ENCODE peak calls at places on chromosomes 4 and X, in seven cellular contexts. One of them, this sample, is unnamed. For H3K4me1, the result is how much of the 10 kb centered on the place peaks cover.

GRCh38 chr4:150009533-150009932 is 68.7 kb upstream of the DCLK2 start:
- DNase-seq in colonic mucosa: no peak
- DNase-seq in tibial artery: no peak
- DNase-seq in hepatocyte: no peak
- DNase-seq in H9: no peak
- DNase-seq in lung: no peak
- DNase-seq in HAP-1: no peak
- DNase-seq in this sample: no peak

GRCh38 chr4:52199574-52200338 is 148.7 kb downstream of the SPATA18 start:
- DNase-seq in colonic mucosa: no peak
- DNase-seq in lung: no peak
- DNase-seq in H9: no peak
- DNase-seq in tibial artery: no peak
- DNase-seq in hepatocyte: no peak
- DNase-seq in HAP-1: no peak
- DNase-seq in this sample: no peak

GRCh38 chr4:96407651-96408342 is 567.9 kb downstream of the PDHA2 start:
- DNase-seq in hepatocyte: no peak
- DNase-seq in tibial artery: no peak
- DNase-seq in colonic mucosa: no peak
- DNase-seq in H9: no peak
- DNase-seq in lung: no peak
- DNase-seq in HAP-1: no peak
- DNase-seq in this sample: no peak

GRCh38 chrX:145751943-145752342 is 65.7 kb upstream of the SLITRK2 start:
- DNase-seq in hepatocyte: no peak
- DNase-seq in colonic mucosa: no peak
- DNase-seq in H9: no peak
- DNase-seq in lung: no peak
- DNase-seq in tibial artery: no peak
- DNase-seq in HAP-1: no peak
- DNase-seq in this sample: no peak

GRCh38 chr4:180635276-180635675 is 1607.9 kb upstream of the TENM3 start:
- DNase-seq in tibial artery: no peak
- DNase-seq in H9: peak
- DNase-seq in lung: no peak
- DNase-seq in HAP-1: no peak
- DNase-seq in hepatocyte: no peak
- DNase-seq in colonic mucosa: no peak
- DNase-seq in this sample: no peak

GRCh38 chrX:74119016-74119910 is 184.7 kb upstream of the ZCCHC13 start:
- DNase-seq in HAP-1: no peak
- DNase-seq in H9: no peak
- DNase-seq in hepatocyte: no peak
- DNase-seq in colonic mucosa: no peak
- DNase-seq in lung: no peak
- DNase-seq in tibial artery: no peak
- DNase-seq in this sample: no peak

GRCh38 chr4:149645790-149646189 is 169.9 kb downstream of the IQCM start:
- DNase-seq in tibial artery: no peak
- DNase-seq in colonic mucosa: no peak
- DNase-seq in H9: peak
- DNase-seq in HAP-1: no peak
- DNase-seq in hepatocyte: peak
- DNase-seq in lung: no peak
- DNase-seq in this sample: no peak

GRCh38 chrX:107825698-107826285 is at the start of gene MID2:
- DNase-seq in HAP-1: peak
- DNase-seq in lung: peak
- DNase-seq in tibial artery: peak
- DNase-seq in H9: peak
- DNase-seq in colonic mucosa: peak
- DNase-seq in hepatocyte: peak
- DNase-seq in this sample: peak

GRCh38 chr4:18213576-18214198 is 192.1 kb upstream of the LCORL start:
- DNase-seq in H9: no peak
- DNase-seq in HAP-1: no peak
- DNase-seq in lung: no peak
- DNase-seq in tibial artery: no peak
- DNase-seq in hepatocyte: no peak
- DNase-seq in colonic mucosa: no peak
- DNase-seq in this sample: no peak

GRCh38 chr4:158811704-158812103 is 42.9 kb downstream of the FNIP2 start:
- DNase-seq in HAP-1: no peak
- DNase-seq in tibial artery: peak
- DNase-seq in colonic mucosa: peak
- DNase-seq in H9: no peak
- DNase-seq in hepatocyte: no peak
- DNase-seq in lung: no peak
- DNase-seq in this sample: peak
- H3K4me1 ChIP-seq in HAP-1: under half
- H3K4me1 ChIP-seq in tibial artery: half or more
- H3K4me1 ChIP-seq in colonic mucosa: under half
- H3K4me1 ChIP-seq in H9: under half
- H3K4me1 ChIP-seq in hepatocyte: under half
- H3K4me1 ChIP-seq in lung: under half
- H3K4me1 ChIP-seq in this sample: under half

DNA sequence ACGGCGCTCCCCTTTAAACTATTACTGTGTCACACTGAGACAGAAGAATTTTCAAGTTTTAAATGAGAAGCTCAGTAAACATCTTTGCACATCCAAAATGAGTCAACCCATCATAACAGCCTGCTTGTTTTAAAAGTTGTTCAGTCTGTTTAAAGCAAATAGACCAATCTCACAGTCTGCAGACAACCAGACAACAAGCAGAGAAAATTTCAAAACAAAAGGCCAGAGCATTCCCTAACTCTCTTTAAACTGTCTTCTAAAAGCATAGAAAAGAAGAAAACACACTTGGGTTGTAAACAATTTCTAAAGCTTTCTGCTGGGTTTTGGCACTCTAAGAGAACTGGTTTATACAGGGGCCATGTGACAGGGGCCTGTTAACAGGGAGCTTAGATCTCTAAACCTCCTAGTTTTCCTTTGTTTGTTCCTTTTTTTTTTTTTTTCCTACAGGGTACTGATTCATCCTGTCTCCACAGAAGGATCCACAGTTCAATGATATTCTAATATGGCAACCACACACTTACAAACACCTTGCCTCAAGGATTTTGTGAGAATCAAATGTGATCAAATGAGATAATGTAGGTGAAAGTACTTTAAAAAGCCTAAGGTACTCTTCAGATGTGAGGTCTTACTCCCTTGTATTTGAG is 100.8 kb upstream of the MAML3 start:
- DNase-seq in HAP-1: no peak
- DNase-seq in H9: no peak
- DNase-seq in colonic mucosa: no peak
- DNase-seq in lung: no peak
- DNase-seq in tibial artery: no peak
- DNase-seq in hepatocyte: peak
- DNase-seq in this sample: no peak
- H3K4me1 ChIP-seq in HAP-1: under half
- H3K4me1 ChIP-seq in H9: under half
- H3K4me1 ChIP-seq in colonic mucosa: under half
- H3K4me1 ChIP-seq in lung: under half
- H3K4me1 ChIP-seq in tibial artery: under half
- H3K4me1 ChIP-seq in hepatocyte: under half
- H3K4me1 ChIP-seq in this sample: under half

GRCh38 chr4:184437565-184437964 is 36.8 kb downstream of the IRF2 start:
- DNase-seq in lung: no peak
- DNase-seq in H9: no peak
- DNase-seq in tibial artery: no peak
- DNase-seq in colonic mucosa: no peak
- DNase-seq in HAP-1: no peak
- DNase-seq in hepatocyte: no peak
- DNase-seq in this sample: no peak
- H3K4me1 ChIP-seq in lung: under half
- H3K4me1 ChIP-seq in H9: under half
- H3K4me1 ChIP-seq in tibial artery: half or more
- H3K4me1 ChIP-seq in colonic mucosa: under half
- H3K4me1 ChIP-seq in HAP-1: under half
- H3K4me1 ChIP-seq in hepatocyte: under half
- H3K4me1 ChIP-seq in this sample: half or more

DNA sequence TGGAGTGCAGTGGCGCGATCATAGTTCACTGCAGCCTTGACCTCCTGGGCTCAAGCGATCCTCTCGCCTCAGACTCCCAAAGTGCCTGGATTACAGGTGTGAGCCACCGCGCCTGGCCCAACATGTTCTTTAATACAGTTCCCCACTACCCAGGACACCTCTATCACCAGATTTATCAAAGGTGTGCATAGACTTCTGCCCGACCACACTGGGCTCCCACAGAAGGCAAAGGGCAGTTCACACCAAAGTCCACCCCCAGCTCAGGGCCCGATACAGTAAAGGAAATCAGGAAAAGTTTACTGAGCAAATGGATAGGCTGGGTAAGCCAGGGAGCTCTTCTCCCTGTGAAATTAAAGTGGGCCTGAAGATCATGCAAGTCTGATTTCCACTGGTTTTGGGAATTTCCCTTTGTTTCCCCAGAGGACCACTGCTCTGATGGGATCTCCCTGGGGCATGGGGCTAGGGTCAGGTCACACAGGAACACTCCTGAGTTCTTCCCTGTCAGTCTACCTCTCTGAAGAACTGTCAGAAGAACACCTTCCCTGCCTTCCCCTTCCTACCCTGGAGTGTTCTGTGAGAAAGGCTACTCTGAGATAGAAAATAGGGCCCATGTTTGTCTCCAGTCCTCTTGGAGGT is 17.7 kb upstream of the PIM2 start:
- DNase-seq in colonic mucosa: no peak
- DNase-seq in HAP-1: no peak
- DNase-seq in tibial artery: no peak
- DNase-seq in lung: no peak
- DNase-seq in H9: no peak
- DNase-seq in hepatocyte: no peak
- DNase-seq in this sample: no peak
- H3K4me1 ChIP-seq in colonic mucosa: under half
- H3K4me1 ChIP-seq in HAP-1: under half
- H3K4me1 ChIP-seq in tibial artery: under half
- H3K4me1 ChIP-seq in lung: under half
- H3K4me1 ChIP-seq in H9: under half
- H3K4me1 ChIP-seq in hepatocyte: under half
- H3K4me1 ChIP-seq in this sample: under half

This sample was measured in stomach.